ENCODE peak calls at places on chromosome 10, in nine cellular contexts. T is stomach, S is transverse colon, B is A549, Q is HepG2, U is tibial nerve, A is SK-N-SH, M is suprapubic skin, X is upper lobe of left lung. N is an unnamed sample.

GRCh38 chr10:119973261-119973660 is 80.7 kb downstream of the SEC23IP start:
- DNase-seq in S (no peak), M (no peak), A (no peak), Q (no peak), B (no peak), X (no peak), T (no peak), U (no peak), N (no peak)

GRCh38 chr10:79413196-79413595 is 32.2 kb downstream of the ZCCHC24 start:
- DNase-seq in M (no peak), S (no peak), A (no peak), T (no peak), Q (no peak), X (peak), U (no peak), B (no peak), N (peak)

GRCh38 chr10:34629120-34629519 is 186.0 kb downstream of the PARD3 start:
- DNase-seq in U (no peak), X (no peak), S (no peak), Q (no peak), B (no peak), T (no peak), M (no peak), A (no peak), N (no peak)

GRCh38 chr10:116490028-116490662 is 55.6 kb upstream of the PNLIP start:
- DNase-seq in X (no peak), A (peak), M (no peak), Q (peak), T (no peak), B (peak), S (no peak), U (no peak), N (no peak)

GRCh38 chr10:46530249-46531186 is 25.9 kb downstream of the GPRIN2 start:
- DNase-seq in X (peak), B (peak), U (peak), S (peak), M (peak), A (no peak), Q (peak), T (peak), N (peak)

GRCh38 chr10:130956251-130956650 is 355.3 kb downstream of the TCERG1L start:
- DNase-seq in M (no peak), U (no peak), Q (no peak), S (no peak), B (no peak), X (no peak), A (no peak), T (no peak), N (no peak)

GRCh38 chr10:69048103-69048502 is 39.8 kb upstream of the SRGN start:
- DNase-seq in S (no peak), X (peak), A (no peak), Q (no peak), M (no peak), B (no peak), T (peak), U (peak), N (peak)

GRCh38 chr10:125881192-125881591 is at the start of gene DHX32:
- DNase-seq in M (no peak), S (no peak), A (no peak), U (no peak), X (no peak), T (no peak), Q (no peak), B (no peak), N (no peak)

GRCh38 chr10:102152545-102152890 is 329 bp downstream of the NOLC1 start:
- DNase-seq in U (no peak), B (no peak), S (peak), Q (no peak), M (no peak), A (no peak), T (no peak), X (no peak), N (no peak)

DNA sequence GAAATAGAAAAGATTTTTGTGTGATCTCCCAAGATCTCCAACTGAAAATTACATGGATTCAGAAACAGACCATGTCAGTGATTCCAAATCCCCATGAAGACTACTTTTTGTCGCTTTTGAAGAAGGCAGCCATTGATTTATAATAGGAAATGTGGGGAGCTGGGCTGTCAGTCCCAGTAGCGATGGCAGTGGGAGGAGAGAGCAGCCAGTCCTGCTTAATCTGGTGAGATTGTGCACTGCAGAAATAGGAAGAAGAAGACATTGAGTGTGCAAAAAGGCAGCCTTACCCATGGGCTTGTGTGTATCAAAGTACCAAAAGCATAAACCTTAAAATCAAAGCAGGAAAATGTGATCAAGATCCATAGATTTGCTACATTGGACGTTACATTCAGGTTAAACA is 4.8 kb downstream of the ADRB1 start:
- DNase-seq in T (no peak), X (no peak), B (no peak), U (no peak), Q (no peak), A (no peak), M (no peak), S (no peak), N (no peak)
- TF ChIP-seq EP300 in T (no peak), X (no peak), B (no peak), U (no peak), Q (no peak), A (no peak), M (no peak), S (no peak), N (no peak)

DNA sequence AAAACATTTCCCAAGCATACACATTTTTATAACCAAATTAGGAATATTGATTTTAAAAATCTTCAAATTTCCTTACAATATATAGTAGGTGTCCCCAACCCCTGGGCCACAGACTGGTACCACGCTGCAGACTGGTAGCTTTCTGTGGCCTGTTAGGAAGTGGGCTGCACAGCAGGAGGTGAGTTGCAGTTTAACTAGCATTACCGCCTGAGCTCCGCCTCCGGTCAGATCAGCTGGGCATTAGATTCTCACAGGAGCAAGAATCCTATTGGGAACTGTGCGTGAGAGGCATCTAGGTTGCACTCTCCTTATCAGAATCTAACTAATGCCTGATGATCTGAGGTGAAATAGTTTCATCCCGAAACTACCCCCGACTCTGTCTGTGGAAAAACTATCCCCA is 62.1 kb downstream of the ZWINT start:
- DNase-seq in Q (no peak), U (no peak), S (no peak), M (no peak), T (no peak), X (no peak), A (no peak), B (no peak), N (no peak)
- H3K27ac ChIP-seq in Q (no peak), U (no peak), S (no peak), M (no peak), T (no peak), X (no peak), A (no peak), B (no peak), N (no peak)

GRCh38 chr10:33498354-33498753 is 163.9 kb upstream of the NRP1 start:
- DNase-seq in U (no peak), T (no peak), S (no peak), B (no peak), A (no peak), M (no peak), X (no peak), Q (no peak), N (no peak)

GRCh38 chr10:33496096-33496495 is 161.6 kb upstream of the NRP1 start:
- DNase-seq in S (no peak), T (no peak), Q (no peak), B (no peak), X (no peak), U (no peak), A (no peak), M (no peak), N (no peak)

GRCh38 chr10:33506391-33506790 is 171.9 kb upstream of the NRP1 start:
- DNase-seq in X (no peak), B (no peak), S (no peak), M (no peak), Q (no peak), A (no peak), T (no peak), U (no peak), N (no peak)

GRCh38 chr10:33497338-33497737 is 162.9 kb upstream of the NRP1 start:
- DNase-seq in M (no peak), S (no peak), Q (no peak), B (no peak), T (no peak), A (no peak), U (no peak), X (no peak), N (no peak)

DNA sequence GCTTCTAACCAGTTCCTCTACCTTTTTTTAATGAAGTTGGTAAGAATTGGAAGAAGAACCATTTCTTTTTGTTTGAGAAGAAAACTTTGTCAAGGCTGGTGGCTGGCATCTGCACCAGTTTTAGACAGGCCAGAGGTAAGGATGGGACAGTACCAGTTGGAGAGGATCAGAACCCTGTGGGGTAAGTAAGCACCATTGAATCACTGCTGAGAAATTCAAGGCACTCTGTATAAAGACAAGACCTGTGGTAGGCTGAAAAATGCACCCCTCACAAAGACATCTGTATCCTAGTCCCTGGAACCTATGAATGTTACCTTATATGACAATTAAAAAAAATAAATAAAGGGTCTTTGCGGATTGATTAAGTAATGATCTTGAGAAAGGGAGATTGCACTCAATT is 166.7 kb upstream of the NRP1 start:
- DNase-seq in X (no peak), B (no peak), T (no peak), Q (no peak), A (no peak), U (no peak), S (no peak), M (no peak), N (no peak)
- TF ChIP-seq CTCF in X (no peak), B (no peak), T (no peak), Q (no peak), A (no peak), U (no peak), S (no peak), M (no peak), N (no peak)

DNA sequence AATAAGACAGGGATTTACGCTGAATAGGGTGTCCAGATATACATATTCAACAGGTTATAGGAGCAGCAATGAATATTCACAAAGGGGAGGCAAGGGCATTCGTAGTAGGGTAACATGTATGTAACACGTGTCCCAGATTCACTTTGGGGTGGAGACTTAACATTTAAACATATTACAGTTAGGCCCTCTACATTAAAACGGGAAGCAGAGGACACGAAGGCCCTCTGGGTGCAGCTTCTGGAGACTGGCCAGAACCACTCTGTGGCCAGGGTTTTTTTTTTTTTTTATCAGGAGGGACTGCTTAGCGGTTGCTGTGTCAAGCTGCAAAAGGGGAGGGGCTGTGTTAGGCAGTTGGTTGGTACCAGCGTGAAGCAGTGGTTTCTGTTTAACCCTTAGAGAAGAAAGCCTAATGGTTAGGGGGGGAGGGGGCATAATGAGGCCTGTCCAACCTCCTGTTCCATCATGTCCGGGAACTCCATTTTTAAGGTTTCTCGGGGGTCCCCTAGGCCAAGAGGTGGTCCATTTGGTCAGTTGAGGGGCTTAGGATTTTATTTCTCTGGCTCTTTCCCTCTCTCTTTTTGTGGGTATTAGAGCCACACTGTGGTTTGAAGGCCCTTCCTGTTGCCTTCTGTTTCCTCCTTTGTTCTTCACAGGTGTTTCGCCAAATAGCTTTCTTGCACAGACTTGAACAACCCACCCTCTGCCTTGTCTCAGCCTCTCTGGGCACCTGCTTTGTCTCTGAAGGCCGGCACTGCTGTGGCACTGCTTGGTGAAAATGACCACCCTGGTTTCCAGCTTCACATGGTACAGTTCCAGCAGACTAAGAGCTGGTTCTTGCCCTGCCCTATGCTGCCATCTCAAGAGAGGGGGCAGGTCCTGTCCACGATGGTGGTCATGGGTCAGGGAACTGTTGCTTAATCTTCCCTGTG is 26.4 kb downstream of the PRF1 start:
- DNase-seq in Q (peak), T (peak), X (peak), S (peak), B (no peak), A (peak), M (no peak), U (peak), N (peak)
- TF ChIP-seq EP300 in Q (no peak), T (no peak), X (no peak), S (no peak), B (no peak), A (no peak), M (no peak), U (no peak), N (no peak)

DNA sequence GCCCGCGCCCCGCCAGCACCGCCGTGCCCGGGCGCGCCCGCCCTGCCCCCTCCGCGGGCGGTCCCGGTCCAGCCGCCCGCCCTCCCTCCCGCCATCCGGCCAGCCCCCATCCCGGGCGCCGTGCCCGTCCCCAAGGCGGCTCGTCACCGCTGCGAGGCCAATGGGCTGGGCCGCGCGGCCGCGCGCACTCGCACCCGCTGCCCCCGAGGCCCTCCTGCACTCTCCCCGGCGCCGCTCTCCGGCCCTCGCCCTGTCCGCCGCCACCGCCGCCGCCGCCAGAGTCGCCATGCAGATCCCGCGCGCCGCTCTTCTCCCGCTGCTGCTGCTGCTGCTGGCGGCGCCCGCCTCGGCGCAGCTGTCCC is at the start of gene HTRA1:
- DNase-seq in X (peak), Q (no peak), B (peak), S (peak), U (peak), T (peak), A (peak), M (no peak), N (peak)
- H3K27ac ChIP-seq in X (peak), Q (no peak), B (peak), S (peak), U (peak), T (peak), A (peak), M (peak), N (peak)

GRCh38 chr10:104253106-104253505 is 1.6 kb upstream of the GSTO1 start:
- DNase-seq in M (no peak), X (no peak), S (no peak), U (no peak), A (no peak), B (no peak), T (no peak), Q (peak), N (no peak)

GRCh38 chr10:104255244-104255981 is 721 bp downstream of the GSTO1 start:
- DNase-seq in B (peak), A (peak), T (no peak), U (peak), S (peak), M (no peak), X (no peak), Q (peak), N (no peak)

GRCh38 chr10:104256335-104257080 is 1.8 kb downstream of the GSTO1 start:
- DNase-seq in Q (peak), T (no peak), B (no peak), X (no peak), A (peak), U (no peak), M (no peak), S (no peak), N (no peak)

GRCh38 chr10:104253576-104254410 is 899 bp upstream of the GSTO1 start:
- DNase-seq in T (no peak), M (no peak), B (no peak), S (no peak), A (no peak), X (no peak), Q (peak), U (no peak), N (no peak)

GRCh38 chr10:104254493-104255243 is at the start of gene GSTO1:
- DNase-seq in M (peak), S (peak), U (peak), B (peak), Q (peak), A (peak), X (peak), T (peak), N (peak)
- TF ChIP-seq CTCF in M (no peak), S (no peak), U (no peak), B (no peak), Q (no peak), A (no peak), X (no peak), T (no peak), N (no peak)

GRCh38 chr10:86194684-86195083 is 171.9 kb downstream of the GRID1 start:
- DNase-seq in B (no peak), U (no peak), S (no peak), M (peak), X (no peak), T (peak), Q (no peak), A (no peak), N (no peak)
- TF ChIP-seq EP300 in B (no peak), U (no peak), S (no peak), M (no peak), X (no peak), T (no peak), Q (no peak), A (no peak), N (no peak)

N was measured in sigmoid colon.